ENCODE peak calls at places on chromosomes 12 and 14, in nine cellular contexts. P is SK-N-SH, J is ovary, C is K562, O is upper lobe of left lung, U is sigmoid colon, M is HepG2, F is transverse colon, N is GM12878. B is an unnamed sample.
A peak's percentile ranks its signal among the peaks of the same experiment; 100 is the strongest.

GRCh38 chr14:69458350-69458749 is 26.2 kb upstream of the PLEKHD1 start:
- DNase-seq in J (no peak), M (no peak), O (no peak), P (no peak), F (no peak), U (no peak), N (no peak), C (no peak), B (no peak)

GRCh38 chr14:92386637-92387036 is 63.7 kb downstream of the SLC24A4 start:
- DNase-seq in O (peak; percentile 71), F (no peak), C (no peak), J (no peak), N (no peak), P (no peak), M (peak; percentile 77), U (no peak), B (no peak)

GRCh38 chr12:112837629-112838191 is 46.2 kb downstream of the RPH3A start:
- DNase-seq in N (no peak), C (no peak), P (no peak), F (no peak), J (no peak), U (no peak), O (no peak), M (peak; percentile 14), B (no peak)

GRCh38 chr12:53207042-53207441 is at the start of gene ITGB7:
- DNase-seq in F (peak; percentile 81), U (no peak), N (peak; percentile 64), C (peak; percentile 69), J (no peak), P (no peak), O (peak; percentile 47), M (no peak), B (peak; percentile 52)

GRCh38 chr12:8609061-8609570 is 3.5 kb downstream of the AICDA start:
- DNase-seq in C (no peak), O (no peak), P (peak; percentile 59), N (no peak), M (peak; percentile 28), J (no peak), U (no peak), F (no peak), B (no peak)

GRCh38 chr12:107903377-107904061 is 129.0 kb downstream of the ASCL4 start:
- DNase-seq in C (peak; percentile 90), F (peak; percentile 86), J (no peak), O (peak; percentile 78), U (no peak), P (peak; percentile 88), M (no peak), N (peak; percentile 40), B (peak; percentile 76)

GRCh38 chr12:130975116-130975515 is 21.4 kb downstream of the ADGRD1 start:
- DNase-seq in N (no peak), P (no peak), O (no peak), M (no peak), F (no peak), C (no peak), U (no peak), J (no peak), B (no peak)

GRCh38 chr12:15534322-15534721 is 212.0 kb downstream of the PTPRO start:
- DNase-seq in J (no peak), M (no peak), F (no peak), C (no peak), O (peak; percentile 21), P (no peak), U (no peak), N (peak; percentile 34), B (no peak)

GRCh38 chr12:78568326-78569020 is 296.1 kb upstream of the SYT1 start:
- DNase-seq in U (no peak), F (no peak), C (no peak), O (no peak), N (no peak), M (no peak), P (no peak), J (no peak), B (no peak)

GRCh38 chr12:2129076-2129475 is 76.3 kb downstream of the CACNA1C start:
- DNase-seq in O (no peak), M (no peak), U (peak; percentile 87), F (no peak), J (no peak), N (no peak), C (no peak), P (peak; percentile 37), B (no peak)
- TF ChIP-seq EP300 in O (no peak), M (no peak), U (peak; percentile 76), F (peak; percentile 64), J (no peak), N (no peak), C (no peak), P (no peak), B (no peak)

GRCh38 chr12:2299207-2299606 is 246.4 kb downstream of the CACNA1C start:
- DNase-seq in C (no peak), O (no peak), J (no peak), U (peak; percentile 66), P (no peak), M (no peak), F (no peak), N (no peak), B (no peak)

GRCh38 chr12:2300168-2300567 is 247.4 kb downstream of the CACNA1C start:
- DNase-seq in P (no peak), U (peak; percentile 5), M (no peak), J (no peak), C (no peak), F (no peak), N (no peak), O (no peak), B (no peak)

GRCh38 chr12:2297658-2298057 is 244.9 kb downstream of the CACNA1C start:
- DNase-seq in N (no peak), P (no peak), F (no peak), C (no peak), M (no peak), O (no peak), J (no peak), U (no peak), B (no peak)

GRCh38 chr12:2297004-2297403 is 244.2 kb downstream of the CACNA1C start:
- DNase-seq in U (peak; percentile 52), N (no peak), O (no peak), J (no peak), M (no peak), F (no peak), P (no peak), C (no peak), B (no peak)

GRCh38 chr12:2298556-2299195 is 245.9 kb downstream of the CACNA1C start:
- DNase-seq in F (no peak), J (no peak), O (no peak), M (no peak), U (peak; percentile 44), P (no peak), C (no peak), N (no peak), B (no peak)
- H3K27ac ChIP-seq in F (no peak overlapping the region), J (no peak overlapping the region), O (no peak overlapping the region), M (no peak overlapping the region), U (no peak overlapping the region), P (no peak overlapping the region), C (no peak overlapping the region), N (no peak overlapping the region), B (no peak overlapping the region)

DNA sequence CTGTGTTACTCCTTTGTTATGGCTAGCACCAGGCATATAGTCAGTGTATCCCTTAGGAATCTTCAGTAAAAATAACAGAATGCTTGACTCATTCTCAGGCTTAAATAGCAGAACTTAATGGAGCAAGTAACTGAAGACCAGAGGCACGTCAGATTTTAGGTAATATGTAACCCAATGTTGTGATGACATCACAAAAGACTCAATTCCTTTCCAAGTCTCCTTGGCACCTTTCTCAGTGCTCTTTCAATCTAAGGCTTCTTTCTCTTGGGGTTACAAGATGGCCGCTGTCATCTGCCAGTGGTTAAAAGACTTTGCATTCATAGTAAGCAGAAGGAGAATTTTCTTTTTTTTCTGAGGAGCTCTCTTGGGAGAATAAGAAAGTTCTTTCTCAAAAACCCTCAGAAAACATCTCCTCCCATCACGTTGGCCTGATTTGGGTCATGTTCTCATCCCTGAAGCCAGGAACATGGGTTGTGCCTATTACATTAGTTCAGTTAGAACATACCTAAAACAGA is 33.4 kb upstream of the DCN start:
- DNase-seq in O (no peak), P (no peak), N (no peak), J (no peak), U (no peak), M (no peak), F (no peak), C (no peak), B (no peak)
- TF ChIP-seq EP300 in O (no peak), P (no peak), N (no peak), J (no peak), U (no peak), M (no peak), F (no peak), C (no peak), B (no peak)

GRCh38 chr12:6340745-6341438 is 984 bp downstream of the TNFRSF1A start:
- DNase-seq in N (no peak), M (no peak), J (no peak), C (no peak), P (no peak), O (no peak), U (no peak), F (no peak), B (no peak)

GRCh38 chr12:6343518-6343917 is 1.6 kb upstream of the TNFRSF1A start:
- DNase-seq in O (no peak), J (no peak), C (no peak), M (no peak), N (no peak), P (no peak), F (no peak), U (no peak), B (no peak)

GRCh38 chr12:6338955-6339761 is 2.7 kb downstream of the TNFRSF1A start:
- DNase-seq in J (no peak), U (no peak), C (no peak), M (no peak), N (no peak), O (no peak), P (no peak), F (no peak), B (no peak)

GRCh38 chr12:6342140-6342889 is 439 bp upstream of the TNFRSF1A start:
- DNase-seq in J (no peak), F (no peak), C (no peak), U (no peak), P (no peak), O (no peak), N (no peak), M (no peak), B (no peak)

DNA sequence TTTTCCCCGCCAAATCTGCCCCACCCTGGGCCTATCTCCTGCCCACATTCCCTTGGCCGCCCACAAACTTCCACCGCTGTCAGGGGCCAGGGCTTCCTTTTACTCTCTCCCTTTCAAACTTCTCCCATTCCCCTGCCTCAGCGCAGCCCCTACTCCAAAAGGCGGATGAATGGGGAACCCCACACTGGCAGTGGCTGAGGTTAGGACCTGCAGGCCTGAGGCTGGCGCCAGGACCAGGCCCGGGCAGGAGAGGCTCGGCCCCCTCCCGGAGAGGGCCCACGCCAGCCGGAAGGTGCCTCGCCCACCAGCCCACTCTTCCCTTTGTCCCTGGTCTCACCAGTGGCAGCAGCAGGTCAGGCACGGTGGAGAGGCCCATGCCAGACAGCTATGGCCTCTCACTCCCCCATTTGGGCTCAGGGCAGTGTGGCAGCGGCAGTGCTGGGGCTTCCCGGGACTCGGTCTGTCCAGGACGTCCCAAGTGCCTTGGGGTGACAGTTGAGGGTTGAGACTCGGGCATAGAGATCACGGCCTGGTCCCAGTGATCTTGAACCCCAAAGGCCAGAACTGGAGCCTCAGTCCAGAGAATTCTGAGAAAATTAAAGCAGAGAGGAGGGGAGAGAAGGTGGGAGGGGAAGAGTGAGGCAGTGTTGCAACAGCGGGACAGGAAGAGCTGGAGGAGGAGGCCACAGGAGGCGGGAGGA is at the start of gene TNFRSF1A:
- DNase-seq in J (peak; percentile 77), U (peak; percentile 93), C (peak; percentile 61), O (peak; percentile 88), N (no peak), P (peak; percentile 83), F (peak; percentile 82), M (peak; percentile 65), B (peak; percentile 75)
- H3K27ac ChIP-seq in J (peak within 1 kb of the TSS; percentile 97), U (peak within 1 kb of the TSS; percentile 93), C (peak within 1 kb of the TSS; percentile 96), O (peak within 1 kb of the TSS; percentile 98), N (peak within 1 kb of the TSS; percentile 88), P (peak within 1 kb of the TSS; percentile 100), F (peak within 1 kb of the TSS; percentile 99), M (peak within 1 kb of the TSS; percentile 82), B (peak within 1 kb of the TSS; percentile 95)